ENCODE peak calls at places on chromosome 7, in six cellular contexts. A is NCI-H1105 treated with DMSO at 0.1 percent for 48 hours; O is COR-L47; M is AG09319; C is stimulated activated CD4-positive, alpha-beta T cell treated with anti-CD3 and anti-CD28 coated beads, Interleukin-15, amount 100 ng/mL, for 24 hours; Z is H54. U is an unnamed sample.

GRCh38 chr7:44093102-44093641 is 10.8 kb upstream of the POLM start:
- DNase-seq in A (no peak), O (no peak), M (no peak), C (no peak), Z (no peak), U (no peak)

GRCh38 chr7:117950601-117951278 is 77.5 kb upstream of the CTTNBP2 start:
- DNase-seq in A (no peak), O (no peak), M (no peak), C (no peak), Z (no peak), U (no peak)

GRCh38 chr7:37832194-37832593 is 16.2 kb upstream of the NME8 start:
- DNase-seq in A (peak), O (peak), M (no peak), C (peak), Z (no peak), U (peak)

GRCh38 chr7:123682690-123683089 is 27.0 kb downstream of the LMOD2 start:
- DNase-seq in A (peak), O (peak), M (peak), C (no peak), Z (no peak), U (no peak)

GRCh38 chr7:41629711-41630111 is 73.2 kb downstream of the INHBA start:
- DNase-seq in A (no peak), O (no peak), M (peak), C (no peak), Z (no peak), U (no peak)

GRCh38 chr7:66050337-66050957 is 25.2 kb upstream of the ASL start:
- DNase-seq in A (no peak), O (no peak), M (no peak), C (no peak), Z (no peak), U (no peak)

GRCh38 chr7:92466682-92467081 is 11.1 kb downstream of the ERVW-1 start:
- DNase-seq in A (no peak), O (no peak), M (no peak), C (no peak), Z (no peak), U (no peak)

GRCh38 chr7:81161459-81162075 is 242.7 kb upstream of the SEMA3C start:
- DNase-seq in A (no peak), O (no peak), M (peak), C (no peak), Z (peak), U (peak)

GRCh38 chr7:142811154-142811737 is 40.5 kb downstream of the PRSS2 start:
- DNase-seq in A (peak), O (peak), M (peak), C (no peak), Z (no peak), U (no peak)

GRCh38 chr7:71618281-71618680 is 486.3 kb downstream of the GALNT17 start:
- DNase-seq in A (no peak), O (no peak), M (no peak), C (no peak), Z (no peak), U (no peak)

GRCh38 chr7:17038160-17038782 is 156.5 kb upstream of the AGR3 start:
- DNase-seq in A (no peak), O (no peak), M (no peak), C (no peak), Z (no peak), U (no peak)

GRCh38 chr7:129610709-129611245 is 743 bp upstream of the NRF1 start:
- DNase-seq in A (no peak), O (peak), M (no peak), C (peak), Z (no peak), U (no peak)

GRCh38 chr7:86653919-86654659 is 10.4 kb downstream of the GRM3 start:
- DNase-seq in A (no peak), O (no peak), M (no peak), C (no peak), Z (no peak), U (no peak)

GRCh38 chr7:158829021-158829341 is 328 bp downstream of the ESYT2 start:
- DNase-seq in A (peak), O (peak), M (peak), C (peak), Z (peak), U (no peak)

GRCh38 chr7:36265720-36266119 is 112.7 kb downstream of the EEPD1 start:
- DNase-seq in A (no peak), O (no peak), M (no peak), C (no peak), Z (no peak), U (no peak)

GRCh38 chr7:94452257-94452656 is 57.4 kb upstream of the CASD1 start:
- DNase-seq in A (peak), O (peak), M (no peak), C (no peak), Z (no peak), U (no peak)

GRCh38 chr7:157955383-157955999 is 618.7 kb downstream of the DNAJB6 start:
- DNase-seq in A (no peak), O (no peak), M (no peak), C (no peak), Z (no peak), U (peak)

GRCh38 chr7:138257459-138258193 is 181.4 kb downstream of the AKR1D1 start:
- DNase-seq in A (no peak), O (no peak), M (no peak), C (no peak), Z (no peak), U (no peak)

GRCh38 chr7:85175217-85175616 is 11.6 kb downstream of the SEMA3D start:
- DNase-seq in A (no peak), O (no peak), M (no peak), C (no peak), Z (no peak), U (no peak)

GRCh38 chr7:101565601-101566209 is 63.4 kb downstream of the MYL10 start:
- DNase-seq in A (no peak), O (no peak), M (no peak), C (no peak), Z (no peak), U (peak)

GRCh38 chr7:64602086-64602485 is 39.2 kb upstream of the ZNF680 start:
- DNase-seq in A (no peak), O (no peak), M (no peak), C (no peak), Z (no peak), U (no peak)

GRCh38 chr7:38105874-38106483 is 72.1 kb upstream of the STARD3NL start:
- DNase-seq in A (peak), O (peak), M (no peak), C (peak), Z (peak), U (no peak)

GRCh38 chr7:44220046-44220720 is 19.4 kb downstream of the YKT6 start:
- DNase-seq in A (no peak), O (no peak), M (no peak), C (no peak), Z (no peak), U (no peak)

GRCh38 chr7:64098-64521 is 128.3 kb upstream of the FAM20C start:
- DNase-seq in A (no peak), O (peak), M (peak), C (no peak), Z (no peak), U (no peak)

GRCh38 chr7:103887853-103888602 is 101.4 kb downstream of the RELN start:
- DNase-seq in A (no peak), O (no peak), M (no peak), C (no peak), Z (no peak), U (no peak)

GRCh38 chr7:142835487-142835886 is 19.4 kb upstream of the EPHB6 start:
- DNase-seq in A (no peak), O (no peak), M (no peak), C (no peak), Z (no peak), U (no peak)

GRCh38 chr7:79692015-79692414 is 238.5 kb upstream of the MAGI2 start:
- DNase-seq in A (no peak), O (no peak), M (peak), C (no peak), Z (no peak), U (no peak)

GRCh38 chr7:99928994-99929729 is at the start of gene GJC3:
- DNase-seq in A (peak), O (peak), M (no peak), C (peak), Z (no peak), U (peak)

GRCh38 chr7:101690061-101690460 is 61.0 kb upstream of the MYL10 start:
- DNase-seq in A (no peak), O (no peak), M (no peak), C (no peak), Z (no peak), U (no peak)

GRCh38 chr7:108459922-108460551 is 3.8 kb upstream of the NRCAM start:
- DNase-seq in A (peak), O (peak), M (no peak), C (peak), Z (no peak), U (no peak)